ENCODE peak calls at places on chromosome 4, in seven cellular contexts. I is HCT116; M is stimulated activated CD8-positive, alpha-beta memory T cell treated with anti-CD3 and anti-CD28 coated beads, Interleukin-4, amount 100 ng/mL, for 4 hours; L is iPS DF 6.9; D is hypothalamus; F is A172; P is nucleus accumbens. Z is an unnamed sample.
A peak's percentile ranks its signal among the peaks of the same experiment; 100 is the strongest.

GRCh38 chr4:126405369-126405982 is 1090.7 kb downstream of the FAT4 start:
- DNase-seq in M (no peak), F (peak; percentile 15), P (no peak), I (no peak), L (no peak), D (no peak), Z (peak; percentile 11)

GRCh38 chr4:168797176-168797575 is 212.9 kb downstream of the CBR4 start:
- DNase-seq in L (no peak), I (no peak), F (peak; percentile 38), P (no peak), M (no peak), D (no peak), Z (peak; percentile 83)

GRCh38 chr4:77734928-77735327 is 84.2 kb downstream of the CNOT6L start:
- DNase-seq in F (peak; percentile 53), M (no peak), D (no peak), I (no peak), P (no peak), L (no peak), Z (peak; percentile 87)

GRCh38 chr4:83067058-83067639 is 32.2 kb downstream of the COPS4 start:
- DNase-seq in L (no peak), P (no peak), F (peak; percentile 20), M (no peak), D (no peak), I (peak; percentile 7), Z (peak; percentile 49)

GRCh38 chr4:80990851-80991250 is 39.7 kb upstream of the BMP3 start:
- DNase-seq in P (no peak), M (no peak), I (no peak), D (no peak), F (no peak), L (no peak), Z (no peak)

GRCh38 chr4:82797591-82798081 is 960 bp downstream of the SCD5 start:
- DNase-seq in I (no peak), P (no peak), L (no peak), D (peak; percentile 46), F (no peak), M (no peak), Z (no peak)

GRCh38 chr4:183571350-183572076 is 66.7 kb downstream of the ING2 start:
- DNase-seq in M (no peak), D (no peak), P (no peak), L (no peak), F (no peak), I (no peak), Z (peak; percentile 36)

GRCh38 chr4:54017308-54017707 is 47.1 kb downstream of the CHIC2 start:
- DNase-seq in L (no peak), D (no peak), P (no peak), M (no peak), I (no peak), F (no peak), Z (no peak)

GRCh38 chr4:117447925-117448324 is 362.5 kb upstream of the TRAM1L1 start:
- DNase-seq in P (no peak), L (peak; percentile 31), M (no peak), D (no peak), I (no peak), F (no peak), Z (peak; percentile 35)

GRCh38 chr4:2935762-2936743 is 27.2 kb downstream of the NOP14 start:
- DNase-seq in M (no peak), F (peak; percentile 99), D (no peak), I (peak; percentile 69), L (no peak), P (no peak), Z (no peak)

GRCh38 chr4:25827897-25828296 is 34.9 kb downstream of the SEL1L3 start:
- DNase-seq in M (no peak), F (no peak), P (no peak), I (no peak), L (no peak), D (no peak), Z (no peak)

GRCh38 chr4:11424000-11424399 is 4.7 kb downstream of the HS3ST1 start:
- DNase-seq in F (no peak), L (no peak), I (no peak), D (no peak), M (no peak), P (no peak), Z (peak; percentile 27)

GRCh38 chr4:23614284-23614892 is 275.5 kb downstream of the PPARGC1A start:
- DNase-seq in P (no peak), L (peak; percentile 31), F (peak; percentile 60), M (no peak), D (no peak), I (no peak), Z (peak; percentile 55)

GRCh38 chr4:36351082-36351666 is 69.8 kb downstream of the DTHD1 start:
- DNase-seq in P (peak; percentile 39), F (peak; percentile 44), L (peak; percentile 11), D (peak; percentile 22), M (peak; percentile 54), I (peak; percentile 36), Z (peak; percentile 52)

Z was measured in HT1080.